ENCODE peak calls at places on chromosomes 2 and 18, in ten cellular contexts. One of them, this sample, is unnamed.

GRCh38 chr2:20602803-20603202 is 48.1 kb downstream of the HS1BP3 start:
- DNase-seq in keratinocyte: no peak
- DNase-seq in body of pancreas: no peak
- DNase-seq in breast epithelium: no peak
- DNase-seq in uterus: no peak
- DNase-seq in astrocyte: no peak
- DNase-seq in sigmoid colon: no peak
- DNase-seq in HCT116: no peak
- DNase-seq in tibial artery: no peak
- DNase-seq in neural progenitor cell: no peak
- DNase-seq in this sample: no peak

GRCh38 chr2:182818541-182819308 is 47.7 kb downstream of the FRZB start:
- DNase-seq in uterus: no peak
- DNase-seq in keratinocyte: no peak
- DNase-seq in tibial artery: no peak
- DNase-seq in breast epithelium: no peak
- DNase-seq in sigmoid colon: no peak
- DNase-seq in body of pancreas: no peak
- DNase-seq in HCT116: no peak
- DNase-seq in astrocyte: no peak
- DNase-seq in neural progenitor cell: peak; percentile 89
- DNase-seq in this sample: no peak

GRCh38 chr2:15751477-15751876 is 159.8 kb downstream of the DDX1 start:
- DNase-seq in neural progenitor cell: no peak
- DNase-seq in tibial artery: no peak
- DNase-seq in keratinocyte: no peak
- DNase-seq in astrocyte: no peak
- DNase-seq in body of pancreas: no peak
- DNase-seq in uterus: no peak
- DNase-seq in HCT116: no peak
- DNase-seq in breast epithelium: no peak
- DNase-seq in sigmoid colon: no peak
- DNase-seq in this sample: no peak

GRCh38 chr2:12738112-12738485 is 21.4 kb downstream of the TRIB2 start:
- DNase-seq in neural progenitor cell: no peak
- DNase-seq in HCT116: no peak
- DNase-seq in breast epithelium: no peak
- DNase-seq in keratinocyte: no peak
- DNase-seq in astrocyte: peak; percentile 73
- DNase-seq in body of pancreas: no peak
- DNase-seq in sigmoid colon: no peak
- DNase-seq in uterus: no peak
- DNase-seq in tibial artery: no peak
- DNase-seq in this sample: no peak

GRCh38 chr2:24676493-24676892 is 116.7 kb downstream of the PTRHD1 start:
- DNase-seq in neural progenitor cell: no peak
- DNase-seq in body of pancreas: no peak
- DNase-seq in sigmoid colon: no peak
- DNase-seq in keratinocyte: no peak
- DNase-seq in HCT116: no peak
- DNase-seq in breast epithelium: no peak
- DNase-seq in astrocyte: no peak
- DNase-seq in uterus: no peak
- DNase-seq in tibial artery: no peak
- DNase-seq in this sample: no peak

GRCh38 chr2:61471905-61472805 is 1.3 kb upstream of the USP34 start:
- DNase-seq in astrocyte: peak; percentile 15
- DNase-seq in body of pancreas: no peak
- DNase-seq in keratinocyte: no peak
- DNase-seq in HCT116: no peak
- DNase-seq in tibial artery: no peak
- DNase-seq in neural progenitor cell: peak; percentile 36
- DNase-seq in breast epithelium: peak; percentile 28
- DNase-seq in uterus: no peak
- DNase-seq in sigmoid colon: no peak
- DNase-seq in this sample: no peak

GRCh38 chr2:38750793-38751042 is 443 bp downstream of the SRSF7 start:
- DNase-seq in tibial artery: peak; percentile 84
- DNase-seq in breast epithelium: peak; percentile 60
- DNase-seq in keratinocyte: no peak
- DNase-seq in sigmoid colon: peak; percentile 86
- DNase-seq in body of pancreas: peak; percentile 66
- DNase-seq in astrocyte: no peak
- DNase-seq in HCT116: no peak
- DNase-seq in neural progenitor cell: peak; percentile 76
- DNase-seq in uterus: peak; percentile 70
- DNase-seq in this sample: no peak

GRCh38 chr18:72898870-72899840 is 31.4 kb upstream of the NETO1 start:
- DNase-seq in keratinocyte: no peak
- DNase-seq in breast epithelium: no peak
- DNase-seq in sigmoid colon: no peak
- DNase-seq in uterus: no peak
- DNase-seq in HCT116: no peak
- DNase-seq in astrocyte: no peak
- DNase-seq in body of pancreas: no peak
- DNase-seq in neural progenitor cell: no peak
- DNase-seq in tibial artery: no peak
- DNase-seq in this sample: no peak

GRCh38 chr18:76824136-76824676 is 1.8 kb downstream of the ZNF236 start:
- DNase-seq in astrocyte: no peak
- DNase-seq in body of pancreas: no peak
- DNase-seq in tibial artery: no peak
- DNase-seq in uterus: no peak
- DNase-seq in sigmoid colon: peak; percentile 40
- DNase-seq in keratinocyte: no peak
- DNase-seq in HCT116: no peak
- DNase-seq in breast epithelium: no peak
- DNase-seq in neural progenitor cell: no peak
- DNase-seq in this sample: no peak

GRCh38 chr2:240162032-240162431 is 21.6 kb upstream of the OTOS start:
- DNase-seq in body of pancreas: no peak
- DNase-seq in neural progenitor cell: no peak
- DNase-seq in breast epithelium: no peak
- DNase-seq in HCT116: no peak
- DNase-seq in astrocyte: no peak
- DNase-seq in tibial artery: no peak
- DNase-seq in keratinocyte: no peak
- DNase-seq in sigmoid colon: no peak
- DNase-seq in uterus: no peak
- DNase-seq in this sample: no peak

GRCh38 chr18:48902856-48903601 is 47.7 kb downstream of the SMAD7 start:
- DNase-seq in tibial artery: peak; percentile 95
- DNase-seq in uterus: peak; percentile 43
- DNase-seq in HCT116: no peak
- DNase-seq in astrocyte: peak; percentile 85
- DNase-seq in sigmoid colon: peak; percentile 70
- DNase-seq in body of pancreas: peak; percentile 31
- DNase-seq in keratinocyte: no peak
- DNase-seq in breast epithelium: peak; percentile 26
- DNase-seq in neural progenitor cell: no peak
- DNase-seq in this sample: no peak

GRCh38 chr2:240556553-240557100 is 1.2 kb downstream of the ANKMY1 start:
- DNase-seq in sigmoid colon: no peak
- DNase-seq in keratinocyte: no peak
- DNase-seq in uterus: peak; percentile 17
- DNase-seq in breast epithelium: no peak
- DNase-seq in tibial artery: no peak
- DNase-seq in neural progenitor cell: peak; percentile 59
- DNase-seq in HCT116: no peak
- DNase-seq in body of pancreas: peak; percentile 29
- DNase-seq in astrocyte: no peak
- DNase-seq in this sample: no peak

GRCh38 chr2:96869824-96870630 is at the start of gene SEMA4C:
- DNase-seq in HCT116: no peak
- DNase-seq in body of pancreas: peak; percentile 61
- DNase-seq in tibial artery: peak; percentile 87
- DNase-seq in neural progenitor cell: peak; percentile 80
- DNase-seq in astrocyte: no peak
- DNase-seq in breast epithelium: no peak
- DNase-seq in sigmoid colon: peak; percentile 88
- DNase-seq in uterus: peak; percentile 76
- DNase-seq in keratinocyte: no peak
- DNase-seq in this sample: no peak

GRCh38 chr2:214005337-214005736 is 405.5 kb upstream of the VWC2L start:
- DNase-seq in uterus: no peak
- DNase-seq in tibial artery: no peak
- DNase-seq in HCT116: no peak
- DNase-seq in keratinocyte: no peak
- DNase-seq in neural progenitor cell: no peak
- DNase-seq in body of pancreas: no peak
- DNase-seq in breast epithelium: no peak
- DNase-seq in astrocyte: peak; percentile 9
- DNase-seq in sigmoid colon: no peak
- DNase-seq in this sample: no peak

GRCh38 chr2:70987386-70987785 is 7.3 kb downstream of the TEX261 start:
- DNase-seq in sigmoid colon: no peak
- DNase-seq in astrocyte: no peak
- DNase-seq in tibial artery: peak; percentile 38
- DNase-seq in breast epithelium: no peak
- DNase-seq in keratinocyte: no peak
- DNase-seq in body of pancreas: no peak
- DNase-seq in neural progenitor cell: no peak
- DNase-seq in HCT116: no peak
- DNase-seq in uterus: no peak
- DNase-seq in this sample: no peak

GRCh38 chr2:227888289-227888688 is 16.9 kb downstream of the DAW1 start:
- DNase-seq in HCT116: peak; percentile 32
- DNase-seq in astrocyte: no peak
- DNase-seq in keratinocyte: no peak
- DNase-seq in body of pancreas: no peak
- DNase-seq in neural progenitor cell: peak; percentile 17
- DNase-seq in uterus: no peak
- DNase-seq in sigmoid colon: no peak
- DNase-seq in breast epithelium: no peak
- DNase-seq in tibial artery: no peak
- DNase-seq in this sample: no peak

GRCh38 chr2:120547662-120548061 is 188.0 kb upstream of the GLI2 start:
- DNase-seq in breast epithelium: no peak
- DNase-seq in HCT116: no peak
- DNase-seq in uterus: no peak
- DNase-seq in body of pancreas: no peak
- DNase-seq in sigmoid colon: no peak
- DNase-seq in astrocyte: no peak
- DNase-seq in tibial artery: no peak
- DNase-seq in keratinocyte: no peak
- DNase-seq in neural progenitor cell: no peak
- DNase-seq in this sample: no peak

GRCh38 chr2:135980450-135981080 is 4.9 kb downstream of the DARS1 start:
- DNase-seq in astrocyte: no peak
- DNase-seq in body of pancreas: no peak
- DNase-seq in sigmoid colon: no peak
- DNase-seq in uterus: no peak
- DNase-seq in breast epithelium: no peak
- DNase-seq in neural progenitor cell: no peak
- DNase-seq in tibial artery: no peak
- DNase-seq in HCT116: no peak
- DNase-seq in keratinocyte: no peak
- DNase-seq in this sample: no peak

GRCh38 chr2:119586085-119586484 is 41.8 kb downstream of the CFAP221 start:
- DNase-seq in breast epithelium: no peak
- DNase-seq in body of pancreas: no peak
- DNase-seq in sigmoid colon: no peak
- DNase-seq in tibial artery: no peak
- DNase-seq in astrocyte: no peak
- DNase-seq in keratinocyte: no peak
- DNase-seq in uterus: no peak
- DNase-seq in neural progenitor cell: no peak
- DNase-seq in HCT116: no peak
- DNase-seq in this sample: no peak

DNA sequence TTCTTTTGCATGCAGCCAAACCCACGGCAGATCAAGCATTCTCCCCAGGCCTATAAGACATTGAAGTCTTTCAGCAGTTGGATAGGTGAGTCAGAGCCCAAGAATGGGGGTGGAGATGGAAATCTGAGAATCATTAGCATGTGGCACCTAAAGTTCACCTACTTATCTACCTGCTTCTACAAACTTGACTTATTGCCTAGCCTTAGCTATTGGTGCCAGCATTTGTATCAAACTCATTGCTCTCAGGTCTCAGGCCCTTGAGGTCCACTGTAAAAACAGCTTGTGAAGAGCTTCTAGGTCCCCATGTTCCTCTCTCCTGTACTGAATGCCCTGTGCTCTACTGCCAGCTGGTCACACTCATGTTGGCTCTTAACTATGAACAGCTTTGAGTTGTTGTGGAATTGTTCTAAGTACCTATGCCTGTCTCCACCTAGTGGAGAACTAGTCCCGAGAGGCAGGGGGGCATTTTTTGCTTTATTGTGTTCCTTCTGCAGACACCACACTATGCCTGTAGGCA is 278.4 kb upstream of the SPRED2 start:
- DNase-seq in tibial artery: no peak
- DNase-seq in sigmoid colon: no peak
- DNase-seq in astrocyte: peak; percentile 25
- DNase-seq in neural progenitor cell: peak; percentile 36
- DNase-seq in HCT116: peak; percentile 48
- DNase-seq in keratinocyte: no peak
- DNase-seq in breast epithelium: no peak
- DNase-seq in uterus: no peak
- DNase-seq in body of pancreas: no peak
- DNase-seq in this sample: no peak
- TF ChIP-seq CTCF in tibial artery: no peak
- TF ChIP-seq CTCF in sigmoid colon: no peak
- TF ChIP-seq CTCF in astrocyte: peak; percentile 39
- TF ChIP-seq CTCF in neural progenitor cell: peak; percentile 48
- TF ChIP-seq CTCF in HCT116: peak; percentile 43
- TF ChIP-seq CTCF in keratinocyte: peak; percentile 47
- TF ChIP-seq CTCF in breast epithelium: no peak
- TF ChIP-seq CTCF in uterus: no peak
- TF ChIP-seq CTCF in body of pancreas: no peak
- TF ChIP-seq CTCF in this sample: peak; percentile 41

GRCh38 chr2:173909846-173910245 is 55.3 kb downstream of the SP3 start:
- DNase-seq in tibial artery: no peak
- DNase-seq in body of pancreas: no peak
- DNase-seq in HCT116: no peak
- DNase-seq in sigmoid colon: no peak
- DNase-seq in neural progenitor cell: no peak
- DNase-seq in breast epithelium: no peak
- DNase-seq in astrocyte: peak; percentile 49
- DNase-seq in keratinocyte: no peak
- DNase-seq in uterus: no peak
- DNase-seq in this sample: no peak
- H3K36me3 ChIP-seq in tibial artery: peaks cover 57% of the 10 kb centered on the region
- H3K36me3 ChIP-seq in body of pancreas: no peaks in the 10 kb centered on the region
- H3K36me3 ChIP-seq in HCT116: peaks cover 34% of the 10 kb centered on the region
- H3K36me3 ChIP-seq in sigmoid colon: peaks cover 66% of the 10 kb centered on the region
- H3K36me3 ChIP-seq in neural progenitor cell: peaks cover 51% of the 10 kb centered on the region
- H3K36me3 ChIP-seq in breast epithelium: no peaks in the 10 kb centered on the region
- H3K36me3 ChIP-seq in astrocyte: peaks cover 37% of the 10 kb centered on the region
- H3K36me3 ChIP-seq in keratinocyte: peaks cover 5% of the 10 kb centered on the region
- H3K36me3 ChIP-seq in uterus: no peaks in the 10 kb centered on the region
- H3K36me3 ChIP-seq in this sample: peaks cover 5% of the 10 kb centered on the region

GRCh38 chr2:26640781-26641564 is at the start of gene CIB4:
- DNase-seq in breast epithelium: peak; percentile 69
- DNase-seq in astrocyte: no peak
- DNase-seq in uterus: no peak
- DNase-seq in neural progenitor cell: no peak
- DNase-seq in tibial artery: peak; percentile 57
- DNase-seq in keratinocyte: peak; percentile 40
- DNase-seq in HCT116: peak; percentile 4
- DNase-seq in body of pancreas: peak; percentile 57
- DNase-seq in sigmoid colon: no peak
- DNase-seq in this sample: no peak
- H3K27me3 ChIP-seq in breast epithelium: no peaks in the 10 kb centered on the region
- H3K27me3 ChIP-seq in astrocyte: peaks cover 34% of the 10 kb centered on the region
- H3K27me3 ChIP-seq in uterus: no peaks in the 10 kb centered on the region
- H3K27me3 ChIP-seq in neural progenitor cell: peaks cover 6% of the 10 kb centered on the region
- H3K27me3 ChIP-seq in tibial artery: peaks cover 8% of the 10 kb centered on the region
- H3K27me3 ChIP-seq in keratinocyte: peaks cover 14% of the 10 kb centered on the region
- H3K27me3 ChIP-seq in HCT116: peaks cover 10% of the 10 kb centered on the region
- H3K27me3 ChIP-seq in body of pancreas: no peaks in the 10 kb centered on the region
- H3K27me3 ChIP-seq in sigmoid colon: no peaks in the 10 kb centered on the region
- H3K27me3 ChIP-seq in this sample: peaks cover 18% of the 10 kb centered on the region

GRCh38 chr18:27394687-27395086 is 209.6 kb upstream of the CHST9 start:
- DNase-seq in body of pancreas: no peak
- DNase-seq in sigmoid colon: no peak
- DNase-seq in uterus: no peak
- DNase-seq in tibial artery: no peak
- DNase-seq in keratinocyte: no peak
- DNase-seq in neural progenitor cell: no peak
- DNase-seq in breast epithelium: no peak
- DNase-seq in HCT116: no peak
- DNase-seq in astrocyte: no peak
- DNase-seq in this sample: no peak
- TF ChIP-seq CTCF in body of pancreas: no peak
- TF ChIP-seq CTCF in sigmoid colon: no peak
- TF ChIP-seq CTCF in uterus: no peak
- TF ChIP-seq CTCF in tibial artery: no peak
- TF ChIP-seq CTCF in keratinocyte: no peak
- TF ChIP-seq CTCF in neural progenitor cell: no peak
- TF ChIP-seq CTCF in breast epithelium: no peak
- TF ChIP-seq CTCF in HCT116: no peak
- TF ChIP-seq CTCF in astrocyte: no peak
- TF ChIP-seq CTCF in this sample: no peak